ENCODE peak calls at places on chromosomes 11 and 22, in five cellular contexts. One of them, this sample, is unnamed.

GRCh38 chr11:103798456-103798855 is 238.0 kb upstream of the DDI1 start:
- DNase-seq in HepG2: no peak
- DNase-seq in H1: no peak
- DNase-seq in IMR-90: peak
- DNase-seq in K562: no peak
- DNase-seq in this sample: no peak

GRCh38 chr11:67698247-67698646 is 23.8 kb upstream of the ALDH3B2 start:
- DNase-seq in IMR-90: no peak
- DNase-seq in HepG2: peak
- DNase-seq in H1: no peak
- DNase-seq in K562: peak
- DNase-seq in this sample: peak

GRCh38 chr11:14554959-14555358 is 34.8 kb upstream of the PSMA1 start:
- DNase-seq in IMR-90: no peak
- DNase-seq in K562: no peak
- DNase-seq in HepG2: no peak
- DNase-seq in H1: no peak
- DNase-seq in this sample: no peak

GRCh38 chr11:20489948-20490347 is 102.4 kb downstream of the PRMT3 start:
- DNase-seq in K562: no peak
- DNase-seq in IMR-90: no peak
- DNase-seq in HepG2: no peak
- DNase-seq in H1: no peak
- DNase-seq in this sample: no peak

GRCh38 chr11:119585038-119585666 is 143.8 kb downstream of the NECTIN1 start:
- DNase-seq in HepG2: no peak
- DNase-seq in K562: no peak
- DNase-seq in IMR-90: no peak
- DNase-seq in H1: no peak
- DNase-seq in this sample: no peak

GRCh38 chr11:12182650-12183511 is 72.5 kb downstream of the MICAL2 start:
- DNase-seq in H1: no peak
- DNase-seq in HepG2: peak
- DNase-seq in K562: peak
- DNase-seq in IMR-90: peak
- DNase-seq in this sample: peak

GRCh38 chr22:11627798-11628650 is 3900.0 kb upstream of the OR11H1 start:
- DNase-seq in K562: no peak
- DNase-seq in H1: no peak
- DNase-seq in HepG2: no peak
- DNase-seq in IMR-90: no peak
- DNase-seq in this sample: no peak

GRCh38 chr11:72584293-72584921 is 89.8 kb downstream of the PDE2A start:
- DNase-seq in HepG2: no peak
- DNase-seq in IMR-90: peak
- DNase-seq in K562: no peak
- DNase-seq in H1: no peak
- DNase-seq in this sample: no peak

GRCh38 chr22:27636716-27637503 is 164.6 kb downstream of the MN1 start:
- DNase-seq in K562: no peak
- DNase-seq in H1: no peak
- DNase-seq in HepG2: no peak
- DNase-seq in IMR-90: no peak
- DNase-seq in this sample: no peak

GRCh38 chr11:118530683-118531596 is at the start of gene TMEM25:
- DNase-seq in H1: no peak
- DNase-seq in K562: peak
- DNase-seq in IMR-90: peak
- DNase-seq in HepG2: peak
- DNase-seq in this sample: no peak

GRCh38 chr22:23054531-23055257 is 15.6 kb upstream of the GNAZ start:
- DNase-seq in H1: no peak
- DNase-seq in IMR-90: no peak
- DNase-seq in HepG2: no peak
- DNase-seq in K562: no peak
- DNase-seq in this sample: no peak

GRCh38 chr11:114137838-114138237 is 78.3 kb downstream of the ZBTB16 start:
- DNase-seq in H1: no peak
- DNase-seq in HepG2: no peak
- DNase-seq in IMR-90: no peak
- DNase-seq in K562: no peak
- DNase-seq in this sample: no peak

GRCh38 chr11:120645639-120646038 is 134.1 kb downstream of the GRIK4 start:
- DNase-seq in H1: peak
- DNase-seq in K562: no peak
- DNase-seq in HepG2: no peak
- DNase-seq in IMR-90: no peak
- DNase-seq in this sample: no peak

GRCh38 chr11:112113539-112114457 is 27.1 kb downstream of the SDHD start:
- DNase-seq in IMR-90: peak
- DNase-seq in H1: no peak
- DNase-seq in K562: peak
- DNase-seq in HepG2: peak
- DNase-seq in this sample: peak

GRCh38 chr22:18103527-18104269 is 6.9 kb upstream of the TUBA8 start:
- DNase-seq in H1: no peak
- DNase-seq in K562: no peak
- DNase-seq in IMR-90: no peak
- DNase-seq in HepG2: no peak
- DNase-seq in this sample: no peak

GRCh38 chr11:37788141-37788877 is 1190.3 kb upstream of the RAG2 start:
- DNase-seq in K562: no peak
- DNase-seq in HepG2: no peak
- DNase-seq in H1: no peak
- DNase-seq in IMR-90: peak
- DNase-seq in this sample: peak
- TF ChIP-seq MAFK in K562: no peak
- TF ChIP-seq MAFK in HepG2: no peak
- TF ChIP-seq MAFK in H1: no peak
- TF ChIP-seq MAFK in IMR-90: no peak
- TF ChIP-seq MAFK in this sample: no peak

DNA sequence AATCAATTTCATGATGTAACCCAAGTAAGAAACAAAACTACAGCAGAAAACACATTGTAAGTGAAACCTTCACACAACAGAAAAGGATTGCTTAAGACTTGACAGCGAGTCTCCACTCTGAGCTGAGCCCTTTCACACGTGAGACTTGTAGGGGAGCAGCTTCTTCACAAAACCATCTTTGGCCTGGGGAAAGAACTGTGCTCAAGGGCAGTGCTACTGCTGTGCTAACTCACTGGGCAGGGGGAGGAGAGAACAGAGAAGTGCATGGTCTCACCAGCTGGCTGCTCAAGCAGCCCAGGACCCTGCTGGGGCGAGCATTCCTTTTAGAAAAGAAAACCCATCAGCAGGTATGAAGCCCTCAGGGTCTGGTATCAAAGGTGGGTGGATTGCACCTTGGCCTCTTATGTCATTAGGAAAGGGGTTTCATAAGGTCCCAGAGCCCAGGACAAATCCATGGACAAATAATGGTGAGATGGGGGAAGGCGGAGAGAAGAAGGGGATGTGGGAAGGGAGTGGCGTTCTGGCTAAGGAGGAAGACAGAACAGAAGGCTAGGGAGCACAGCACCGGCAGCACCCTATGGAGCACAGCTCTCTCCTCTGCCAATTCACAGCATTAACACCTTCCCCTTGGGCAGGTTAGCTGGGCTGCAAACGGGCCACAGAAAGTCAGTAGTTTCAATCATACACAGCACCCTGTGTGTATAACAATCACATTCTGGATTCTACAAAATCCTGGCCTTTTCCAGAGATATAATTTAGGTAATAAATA is 20.7 kb upstream of the RAPSN start:
- DNase-seq in HepG2: no peak
- DNase-seq in IMR-90: peak
- DNase-seq in K562: no peak
- DNase-seq in H1: no peak
- DNase-seq in this sample: no peak
- TF ChIP-seq MAFK in HepG2: no peak
- TF ChIP-seq MAFK in IMR-90: no peak
- TF ChIP-seq MAFK in K562: no peak
- TF ChIP-seq MAFK in H1: no peak
- TF ChIP-seq MAFK in this sample: no peak

GRCh38 chr11:69051381-69052342 is 2.9 kb downstream of the TPCN2 start:
- DNase-seq in K562: no peak
- DNase-seq in H1: no peak
- DNase-seq in HepG2: no peak
- DNase-seq in IMR-90: no peak
- DNase-seq in this sample: no peak
- TF ChIP-seq MAFK in K562: no peak
- TF ChIP-seq MAFK in H1: no peak
- TF ChIP-seq MAFK in HepG2: no peak
- TF ChIP-seq MAFK in IMR-90: no peak
- TF ChIP-seq MAFK in this sample: no peak

GRCh38 chr11:123945132-123945531 is 1.5 kb upstream of the OR6T1 start:
- DNase-seq in H1: no peak
- DNase-seq in HepG2: no peak
- DNase-seq in IMR-90: no peak
- DNase-seq in K562: no peak
- DNase-seq in this sample: no peak
- TF ChIP-seq MAFK in H1: no peak
- TF ChIP-seq MAFK in HepG2: no peak
- TF ChIP-seq MAFK in IMR-90: no peak
- TF ChIP-seq MAFK in K562: no peak
- TF ChIP-seq MAFK in this sample: no peak

DNA sequence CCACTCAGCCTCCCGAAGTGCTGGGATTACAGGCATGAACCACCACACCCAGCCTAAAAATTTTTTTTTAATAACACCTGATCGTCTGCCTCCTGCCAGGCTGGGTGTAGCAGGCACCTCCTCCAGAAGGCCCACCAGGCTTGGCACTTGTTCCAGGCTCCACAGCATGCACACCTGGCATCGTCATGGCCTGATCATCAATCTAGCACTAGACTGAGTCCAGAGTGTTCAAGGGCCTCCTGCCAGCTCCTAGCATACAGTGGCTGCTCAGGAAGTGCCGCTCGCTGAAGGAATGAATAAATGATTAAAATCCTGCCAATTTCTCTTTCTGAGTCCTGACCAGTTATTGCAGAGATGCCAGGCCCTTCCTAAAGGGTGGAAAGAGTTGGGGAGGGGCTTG is 3.5 kb upstream of the PDGFB start:
- DNase-seq in K562: no peak
- DNase-seq in H1: no peak
- DNase-seq in IMR-90: no peak
- DNase-seq in HepG2: no peak
- DNase-seq in this sample: no peak
- TF ChIP-seq MAFK in K562: no peak
- TF ChIP-seq MAFK in H1: no peak
- TF ChIP-seq MAFK in IMR-90: no peak
- TF ChIP-seq MAFK in HepG2: no peak
- TF ChIP-seq MAFK in this sample: no peak

GRCh38 chr11:8658210-8658968 is 24.1 kb downstream of the TRIM66 start:
- DNase-seq in IMR-90: peak
- DNase-seq in H1: no peak
- DNase-seq in K562: no peak
- DNase-seq in HepG2: no peak
- DNase-seq in this sample: no peak
- TF ChIP-seq MAFK in IMR-90: no peak
- TF ChIP-seq MAFK in H1: no peak
- TF ChIP-seq MAFK in K562: no peak
- TF ChIP-seq MAFK in HepG2: no peak
- TF ChIP-seq MAFK in this sample: no peak

DNA sequence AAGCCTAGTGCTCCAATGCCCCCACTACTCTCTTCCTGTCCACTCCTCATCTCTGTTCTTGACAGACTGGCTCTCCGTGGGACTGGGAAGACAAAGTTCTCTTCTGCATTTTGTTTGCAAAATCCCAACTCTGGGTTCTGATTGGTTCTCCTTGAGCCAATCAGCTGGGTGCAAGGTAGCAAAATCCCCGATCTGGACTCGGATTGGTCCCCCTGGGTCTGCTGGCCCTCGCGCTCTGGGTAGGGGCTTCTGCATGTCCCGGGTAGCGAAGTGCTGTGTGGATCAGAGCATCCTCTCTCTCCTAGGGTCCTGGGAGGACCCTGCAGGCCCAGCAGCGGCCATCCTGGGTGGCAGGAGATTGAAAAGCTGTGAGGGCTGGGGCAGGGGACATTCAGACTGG is 22.3 kb upstream of the A4GALT start:
- DNase-seq in H1: no peak
- DNase-seq in HepG2: no peak
- DNase-seq in IMR-90: no peak
- DNase-seq in K562: no peak
- DNase-seq in this sample: no peak
- TF ChIP-seq MAFK in H1: no peak
- TF ChIP-seq MAFK in HepG2: no peak
- TF ChIP-seq MAFK in IMR-90: no peak
- TF ChIP-seq MAFK in K562: no peak
- TF ChIP-seq MAFK in this sample: no peak